ENCODE peak calls at places on chromosome 15, in seven cellular contexts. L is left ventricle myocardium superior; B is endothelial cell; A is effector memory CD4-positive, alpha-beta T cell; Y is astrocyte of the spinal cord; I is GM06990; X is activated T-helper 1 cell treated with Interleukin-2 at 50 U/mL for 16 hours. N is an unnamed sample.

GRCh38 chr15:66294932-66295235 is 1.5 kb downstream of the DIS3L start:
- DNase-seq in L (no peak), B (no peak), A (no peak), Y (no peak), I (no peak), X (no peak), N (peak; percentile 69)

GRCh38 chr15:49627407-49627877 is 6.6 kb downstream of the DTWD1 start:
- DNase-seq in L (no peak), B (no peak), A (no peak), Y (peak; percentile 77), I (no peak), X (no peak), N (no peak)

GRCh38 chr15:81751321-81751720 is 294.5 kb downstream of the MEX3B start:
- DNase-seq in L (no peak), B (no peak), A (no peak), Y (no peak), I (no peak), X (no peak), N (no peak)

GRCh38 chr15:29268706-29269484 is 727 bp downstream of the NSMCE3 start:
- DNase-seq in L (peak; percentile 41), B (peak; percentile 22), A (peak; percentile 24), Y (peak; percentile 36), I (no peak), X (peak; percentile 23), N (no peak)

GRCh38 chr15:74228723-74229081 is 7.4 kb upstream of the CCDC33 start:
- DNase-seq in L (no peak), B (no peak), A (no peak), Y (peak; percentile 27), I (no peak), X (no peak), N (peak; percentile 41)

GRCh38 chr15:97968380-97968779 is 7.9 kb downstream of the ARRDC4 start:
- DNase-seq in L (no peak), B (no peak), A (no peak), Y (peak; percentile 74), I (no peak), X (no peak), N (no peak)

GRCh38 chr15:58440922-58441321 is 9.1 kb downstream of the LIPC start:
- DNase-seq in L (no peak), B (no peak), A (no peak), Y (no peak), I (no peak), X (no peak), N (no peak)

GRCh38 chr15:73991260-73991659 is 835 bp downstream of the STOML1 start:
- DNase-seq in L (peak; percentile 90), B (no peak), A (no peak), Y (peak; percentile 32), I (no peak), X (no peak), N (no peak)

GRCh38 chr15:90149609-90150340 is 47.5 kb upstream of the IDH2 start:
- DNase-seq in L (no peak), B (no peak), A (no peak), Y (no peak), I (no peak), X (no peak), N (no peak)

GRCh38 chr15:89681146-89681545 is 2.0 kb upstream of the PLIN1 start:
- DNase-seq in L (no peak), B (no peak), A (no peak), Y (no peak), I (no peak), X (no peak), N (no peak)

GRCh38 chr15:64503197-64503596 is 42.8 kb downstream of the ZNF609 start:
- DNase-seq in L (no peak), B (peak; percentile 16), A (no peak), Y (peak; percentile 50), I (no peak), X (no peak), N (peak; percentile 31)

GRCh38 chr15:31457631-31458526 is 131.2 kb downstream of the KLF13 start:
- DNase-seq in L (no peak), B (no peak), A (no peak), Y (peak; percentile 58), I (no peak), X (no peak), N (no peak)

GRCh38 chr15:75347222-75348033 is 589 bp downstream of the NEIL1 start:
- DNase-seq in L (peak; percentile 79), B (peak; percentile 63), A (peak; percentile 32), Y (no peak), I (peak; percentile 83), X (peak; percentile 43), N (peak; percentile 68)

GRCh38 chr15:80577552-80578205 is 117.4 kb upstream of the ABHD17C start:
- DNase-seq in L (no peak), B (no peak), A (no peak), Y (no peak), I (no peak), X (no peak), N (no peak)

GRCh38 chr15:77048135-77048866 is 22.6 kb downstream of the TSPAN3 start:
- DNase-seq in L (no peak), B (no peak), A (no peak), Y (no peak), I (no peak), X (no peak), N (no peak)

GRCh38 chr15:67828379-67828968 is 3.2 kb downstream of the SKOR1 start:
- DNase-seq in L (no peak), B (no peak), A (no peak), Y (no peak), I (no peak), X (no peak), N (no peak)

GRCh38 chr15:92653836-92654524 is 1.6 kb downstream of the FAM174B start:
- DNase-seq in L (no peak), B (peak; percentile 60), A (no peak), Y (peak; percentile 29), I (no peak), X (no peak), N (peak; percentile 46)

GRCh38 chr15:101269479-101270223 is 7.6 kb downstream of the SELENOS start:
- DNase-seq in L (peak; percentile 66), B (no peak), A (no peak), Y (no peak), I (no peak), X (no peak), N (peak; percentile 46)

GRCh38 chr15:93068581-93069199 is 20.3 kb downstream of the RGMA start:
- DNase-seq in L (no peak), B (no peak), A (no peak), Y (no peak), I (no peak), X (no peak), N (no peak)